ENCODE peak calls at places on chromosomes 13 and 19, in eight cellular contexts. S is foreskin fibroblast, E is mucosa of gallbladder, J is EH, R is AG10803, H is Right ventricle myocardium superior, P is psoas muscle, W is SK-MEL-5. L is an unnamed sample.

GRCh38 chr13:85148009-85148408 is 651.2 kb downstream of the SLITRK6 start:
- DNase-seq in E (no peak), S (no peak), R (no peak), W (peak), H (no peak), P (no peak), J (no peak), L (no peak)

GRCh38 chr13:99758465-99759162 is 213.0 kb downstream of the ZIC5 start:
- DNase-seq in E (no peak), S (no peak), H (no peak), W (no peak), J (no peak), P (no peak), R (no peak), L (no peak)

GRCh38 chr19:1259206-1259872 is 9.8 kb upstream of the CIRBP start:
- DNase-seq in W (peak), R (peak), S (no peak), P (peak), E (no peak), J (peak), H (peak), L (peak)

GRCh38 chr19:29098863-29099481 is 114.0 kb downstream of the UQCRFS1 start:
- DNase-seq in E (peak), S (peak), J (peak), R (peak), H (peak), W (no peak), P (peak), L (no peak)

GRCh38 chr13:27534108-27534975 is 84.0 kb upstream of the MTIF3 start:
- DNase-seq in R (no peak), E (peak), W (no peak), S (no peak), H (no peak), J (no peak), P (no peak), L (no peak)

GRCh38 chr19:44607049-44607448 is 6.3 kb upstream of the IGSF23 start:
- DNase-seq in S (peak), E (peak), R (peak), W (no peak), J (peak), H (no peak), P (no peak), L (no peak)

GRCh38 chr13:31946091-31946770 is 85.3 kb upstream of the FRY start:
- DNase-seq in S (no peak), P (no peak), H (no peak), E (no peak), J (peak), W (no peak), R (peak), L (no peak)

GRCh38 chr13:76086729-76087128 is 450.6 kb downstream of the LMO7 start:
- DNase-seq in H (no peak), R (no peak), J (no peak), E (no peak), W (no peak), S (no peak), P (no peak), L (no peak)

GRCh38 chr13:32206097-32206740 is 108.9 kb downstream of the ZAR1L start:
- DNase-seq in E (no peak), R (peak), S (no peak), H (no peak), J (peak), W (no peak), P (no peak), L (no peak)

L was measured in activated CD4-positive, CD25-positive, alpha-beta regulatory T cell treated with anti-CD3 and anti-CD28 coated beads, Interleukin-2, amount 50 U/mL, for 72 hours.